ENCODE peak calls at places on chromosomes 16 and 17, in ten cellular contexts. T is IMR-90, R is lower leg skin, E is uterus, D is tibial nerve, U is GM12892, G is breast epithelium, B is transverse colon, J is right lobe of liver, K is Peyer's patch. Q is an unnamed sample.

GRCh38 chr16:8796469-8797363 is 723 bp downstream of the TMEM186 start:
- DNase-seq in T (no peak), R (no peak), E (no peak), D (no peak), U (no peak), G (no peak), B (no peak), J (no peak), K (no peak), Q (no peak)

GRCh38 chr17:12789976-12790805 is 893 bp downstream of the ARHGAP44 start:
- DNase-seq in T (no peak), R (no peak), E (peak; percentile 19), D (no peak), U (no peak), G (no peak), B (peak; percentile 34), J (no peak), K (peak; percentile 53), Q (no peak)

GRCh38 chr16:86319871-86320270 is 190.5 kb upstream of the FOXF1 start:
- DNase-seq in T (peak; percentile 38), R (no peak), E (no peak), D (no peak), U (no peak), G (no peak), B (no peak), J (no peak), K (no peak), Q (no peak)

GRCh38 chr16:64459821-64460220 is 662.0 kb downstream of the CDH11 start:
- DNase-seq in T (peak; percentile 44), R (no peak), E (peak; percentile 29), D (no peak), U (no peak), G (no peak), B (no peak), J (no peak), K (no peak), Q (no peak)

GRCh38 chr17:44795421-44795820 is 34.7 kb downstream of the GJC1 start:
- DNase-seq in T (no peak), R (no peak), E (no peak), D (no peak), U (no peak), G (no peak), B (no peak), J (no peak), K (no peak), Q (no peak)

GRCh38 chr16:84924339-84925091 is 86.8 kb downstream of the ZDHHC7 start:
- DNase-seq in T (no peak), R (no peak), E (no peak), D (peak; percentile 74), U (no peak), G (no peak), B (no peak), J (peak; percentile 70), K (peak; percentile 72), Q (no peak)

GRCh38 chr17:28482551-28483199 is 9.2 kb downstream of the SLC13A2 start:
- DNase-seq in T (no peak), R (no peak), E (no peak), D (no peak), U (no peak), G (no peak), B (peak; percentile 87), J (no peak), K (peak; percentile 93), Q (no peak)

GRCh38 chr16:19108409-19109287 is 5.1 kb upstream of the ITPRIPL2 start:
- DNase-seq in T (no peak), R (no peak), E (no peak), D (no peak), U (no peak), G (no peak), B (no peak), J (no peak), K (no peak), Q (no peak)

GRCh38 chr16:67163164-67163902 is 1.2 kb upstream of the HSF4 start:
- DNase-seq in T (peak; percentile 35), R (no peak), E (no peak), D (no peak), U (no peak), G (no peak), B (no peak), J (no peak), K (peak; percentile 59), Q (peak; percentile 41)

GRCh38 chr17:42548070-42548837 is 4.5 kb upstream of the HSD17B1 start:
- DNase-seq in T (no peak), R (no peak), E (peak; percentile 51), D (no peak), U (peak; percentile 97), G (peak; percentile 83), B (peak; percentile 93), J (peak; percentile 80), K (peak; percentile 93), Q (peak; percentile 70)

GRCh38 chr17:78974635-78975591 is 4.8 kb downstream of the LGALS3BP start:
- DNase-seq in T (peak; percentile 84), R (peak; percentile 79), E (peak; percentile 84), D (peak; percentile 72), U (no peak), G (peak; percentile 71), B (peak; percentile 76), J (peak; percentile 75), K (peak; percentile 72), Q (no peak)
- TF ChIP-seq POLR2A in T (no peak), R (no peak), E (no peak), D (no peak), U (no peak), G (no peak), B (no peak), J (peak; percentile 24), K (no peak), Q (no peak)

GRCh38 chr17:27106347-27106981 is 187.4 kb upstream of the WSB1 start:
- DNase-seq in T (no peak), R (no peak), E (no peak), D (no peak), U (no peak), G (no peak), B (no peak), J (no peak), K (no peak), Q (peak; percentile 65)
- TF ChIP-seq POLR2A in T (no peak), R (no peak), E (no peak), D (no peak), U (no peak), G (no peak), B (no peak), J (no peak), K (no peak), Q (no peak)

GRCh38 chr17:81708739-81709185 is 3.3 kb upstream of the SLC25A10 start:
- DNase-seq in T (no peak), R (no peak), E (no peak), D (no peak), U (no peak), G (no peak), B (no peak), J (no peak), K (no peak), Q (no peak)

GRCh38 chr17:81706757-81707624 is 3.8 kb downstream of the MRPL12 start:
- DNase-seq in T (no peak), R (no peak), E (no peak), D (no peak), U (no peak), G (no peak), B (no peak), J (no peak), K (no peak), Q (no peak)

GRCh38 chr17:81706232-81706611 is 3.1 kb downstream of the MRPL12 start:
- DNase-seq in T (no peak), R (no peak), E (no peak), D (no peak), U (no peak), G (no peak), B (no peak), J (peak; percentile 43), K (no peak), Q (no peak)

GRCh38 chr17:81705518-81706231 is 2.5 kb downstream of the MRPL12 start:
- DNase-seq in T (no peak), R (no peak), E (no peak), D (no peak), U (no peak), G (no peak), B (no peak), J (peak; percentile 44), K (no peak), Q (no peak)

DNA sequence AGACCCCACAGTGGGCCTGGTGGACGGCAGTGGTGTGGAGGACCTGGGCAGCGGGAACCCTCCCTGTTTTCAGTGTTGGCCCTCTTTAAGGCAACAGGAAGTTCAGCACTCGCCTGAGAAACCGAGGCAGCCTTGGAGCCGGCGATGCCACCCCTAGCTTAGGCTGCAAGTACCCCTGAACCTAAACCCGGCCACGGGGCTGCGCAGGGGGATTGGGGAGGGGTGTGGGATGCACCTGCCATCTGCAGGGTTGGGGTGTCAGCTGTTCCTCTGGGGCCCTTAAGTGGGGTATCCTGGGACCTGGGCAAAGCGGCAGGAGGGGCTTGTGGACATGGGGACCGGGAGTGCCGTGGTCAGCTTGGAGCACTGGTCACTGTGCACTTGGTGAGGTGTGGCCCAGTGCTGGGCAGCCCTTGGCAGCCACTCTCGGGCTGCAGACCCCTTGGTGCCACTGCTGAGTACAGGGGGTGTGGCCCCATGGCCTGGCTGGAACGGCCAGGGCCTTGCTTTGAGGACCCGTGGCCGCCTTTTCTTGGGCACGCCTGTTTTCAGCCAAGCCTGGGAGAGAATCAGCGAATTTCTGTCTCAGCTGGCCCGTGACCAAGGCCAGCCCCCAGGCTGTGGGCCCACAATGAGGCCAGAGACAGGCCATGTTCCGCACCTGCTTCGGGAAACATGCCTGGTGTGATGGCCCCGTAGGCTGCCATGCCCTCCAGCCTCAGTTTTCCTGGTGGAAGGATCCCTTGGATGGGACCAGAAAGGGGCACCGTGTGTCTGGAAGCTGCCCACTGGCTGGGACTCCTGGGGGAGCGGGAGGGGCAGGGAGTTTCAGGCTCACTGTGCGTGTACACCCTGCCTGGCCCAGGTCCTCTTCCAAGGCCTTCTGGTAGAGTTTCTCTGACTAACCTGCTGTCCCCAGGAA is 4.1 kb upstream of the SLC25A10 start:
- DNase-seq in T (no peak), R (no peak), E (no peak), D (no peak), U (no peak), G (no peak), B (no peak), J (no peak), K (no peak), Q (no peak)
- TF ChIP-seq POLR2A in T (no peak), R (no peak), E (no peak), D (no peak), U (peak; percentile 26), G (no peak), B (no peak), J (no peak), K (no peak), Q (no peak)

DNA sequence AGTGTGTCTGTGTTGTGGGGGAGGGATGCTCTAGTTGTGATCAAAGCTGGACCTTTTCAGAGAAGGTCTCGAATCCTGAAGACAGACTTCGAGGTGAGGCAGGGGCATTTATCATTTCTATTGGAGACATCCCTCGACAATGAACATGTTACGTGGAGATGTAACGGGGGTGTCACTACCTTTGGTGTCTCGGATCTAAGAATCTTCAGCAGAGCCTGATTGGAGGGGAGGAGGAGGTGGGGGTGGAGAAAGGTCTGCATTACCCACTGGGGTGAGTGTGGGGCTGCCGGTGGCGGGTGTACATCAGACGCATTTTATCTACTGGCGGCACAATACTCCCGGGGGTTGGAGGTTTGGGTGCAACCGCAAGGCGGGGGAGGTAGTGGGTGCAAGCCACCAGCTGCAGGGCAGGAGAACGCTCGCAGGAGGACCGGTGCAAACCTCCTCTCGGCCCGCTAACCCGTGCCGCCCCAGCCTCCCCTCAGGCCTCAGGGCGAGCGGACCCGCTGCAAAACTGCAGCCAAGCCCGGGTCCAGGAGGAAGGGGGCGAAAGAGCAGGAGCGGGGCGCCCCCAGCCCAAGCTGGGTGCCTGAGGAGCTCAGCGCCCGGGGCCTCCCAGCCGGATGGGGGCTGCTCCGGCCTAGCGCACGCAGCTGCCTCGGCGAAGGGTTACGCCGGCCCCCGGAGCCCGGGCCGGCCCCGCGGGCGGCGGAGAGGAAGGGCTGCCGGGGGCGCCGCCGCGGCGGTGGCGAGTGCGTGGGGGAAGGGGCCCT is 735 bp downstream of the ZNF652 start:
- DNase-seq in T (no peak), R (peak; percentile 44), E (peak; percentile 26), D (no peak), U (peak; percentile 52), G (no peak), B (peak; percentile 74), J (peak; percentile 67), K (peak; percentile 69), Q (peak; percentile 85)
- TF ChIP-seq POLR2A in T (no peak), R (no peak), E (no peak), D (no peak), U (no peak), G (no peak), B (peak; percentile 64), J (no peak), K (peak; percentile 40), Q (peak; percentile 63)

Q was measured in erythroblast.